ENCODE peak calls at places on chromosomes 11 and 22, in ten cellular contexts. Y is GM23248; W is A549; M is endothelial cell of umbilical vein; H is lung; L is left ventricle myocardium inferior; D is heart left ventricle; U is effector memory CD4-positive, alpha-beta T cell; V is CD4-positive, alpha-beta memory T cell; I is tibial artery. Q is an unnamed sample.

GRCh38 chr11:46512261-46512881 is 81.5 kb downstream of the AMBRA1 start:
- DNase-seq in W (no peak), D (no peak), V (no peak), L (no peak), I (no peak), M (no peak), H (no peak), Y (no peak), U (no peak), Q (no peak)

GRCh38 chr11:131618203-131618602 is 247.8 kb downstream of the NTM start:
- DNase-seq in D (no peak), V (no peak), U (no peak), W (no peak), M (no peak), I (no peak), Y (peak), H (no peak), L (no peak), Q (no peak)

GRCh38 chr11:76839326-76839725 is 21.4 kb upstream of the ACER3 start:
- DNase-seq in U (no peak), M (peak), I (no peak), H (no peak), D (no peak), W (no peak), Y (no peak), V (no peak), L (no peak), Q (no peak)

GRCh38 chr11:114065094-114065493 is 5.6 kb downstream of the ZBTB16 start:
- DNase-seq in M (no peak), L (no peak), W (no peak), D (no peak), H (no peak), Y (no peak), V (no peak), U (no peak), I (no peak), Q (no peak)

GRCh38 chr11:6414874-6415328 is 4.0 kb downstream of the APBB1 start:
- DNase-seq in I (no peak), M (no peak), D (no peak), H (no peak), L (no peak), V (no peak), Y (no peak), W (no peak), U (no peak), Q (no peak)

GRCh38 chr11:84381666-84382065 is 1095.5 kb upstream of the CCDC90B start:
- DNase-seq in H (no peak), I (no peak), U (no peak), Y (no peak), V (no peak), W (no peak), D (no peak), L (no peak), M (no peak), Q (no peak)

GRCh38 chr11:113697798-113698407 is 8.2 kb downstream of the TMPRSS5 start:
- DNase-seq in L (no peak), M (no peak), I (no peak), V (no peak), D (no peak), U (no peak), Y (peak), H (no peak), W (no peak), Q (no peak)

GRCh38 chr11:57728829-57729228 is 12.5 kb upstream of the SELENOH start:
- DNase-seq in H (no peak), L (no peak), I (no peak), Y (no peak), V (no peak), D (no peak), M (no peak), W (no peak), U (no peak), Q (no peak)

GRCh38 chr11:96607890-96608558 is 218.2 kb downstream of the JRKL start:
- DNase-seq in D (no peak), V (no peak), U (no peak), L (no peak), Y (peak), W (no peak), H (no peak), I (no peak), M (no peak), Q (no peak)

GRCh38 chr11:64319421-64319761 is 1.5 kb downstream of the PRDX5 start:
- DNase-seq in V (no peak), L (no peak), M (no peak), W (no peak), U (no peak), D (no peak), Y (peak), I (no peak), H (no peak), Q (no peak)

GRCh38 chr11:27711725-27712124 is 11.5 kb upstream of the BDNF start:
- DNase-seq in W (no peak), D (no peak), H (no peak), I (no peak), V (no peak), Y (no peak), L (no peak), M (no peak), U (no peak), Q (no peak)

GRCh38 chr11:71565263-71565662 is at the start of gene KRTAP5-10:
- DNase-seq in L (no peak), M (no peak), H (no peak), W (no peak), V (no peak), U (no peak), D (no peak), Y (no peak), I (no peak), Q (no peak)

GRCh38 chr11:134497586-134497985 is 85.5 kb upstream of the B3GAT1 start:
- DNase-seq in U (no peak), M (no peak), W (no peak), D (no peak), V (no peak), I (no peak), Y (no peak), H (no peak), L (no peak), Q (no peak)

GRCh38 chr11:95895815-95896214 is 28.1 kb downstream of the MTMR2 start:
- DNase-seq in V (no peak), I (no peak), Y (no peak), M (no peak), H (no peak), D (no peak), U (no peak), W (no peak), L (no peak), Q (no peak)

GRCh38 chr11:28838741-28839140 is 730.6 kb downstream of the METTL15 start:
- DNase-seq in I (no peak), M (peak), D (no peak), U (no peak), W (no peak), L (no peak), Y (peak), H (no peak), V (no peak), Q (no peak)

GRCh38 chr22:50340157-50340879 is 2.8 kb upstream of the PPP6R2 start:
- DNase-seq in M (no peak), H (no peak), Y (peak), D (no peak), V (no peak), I (no peak), W (peak), L (no peak), U (no peak), Q (no peak)

DNA sequence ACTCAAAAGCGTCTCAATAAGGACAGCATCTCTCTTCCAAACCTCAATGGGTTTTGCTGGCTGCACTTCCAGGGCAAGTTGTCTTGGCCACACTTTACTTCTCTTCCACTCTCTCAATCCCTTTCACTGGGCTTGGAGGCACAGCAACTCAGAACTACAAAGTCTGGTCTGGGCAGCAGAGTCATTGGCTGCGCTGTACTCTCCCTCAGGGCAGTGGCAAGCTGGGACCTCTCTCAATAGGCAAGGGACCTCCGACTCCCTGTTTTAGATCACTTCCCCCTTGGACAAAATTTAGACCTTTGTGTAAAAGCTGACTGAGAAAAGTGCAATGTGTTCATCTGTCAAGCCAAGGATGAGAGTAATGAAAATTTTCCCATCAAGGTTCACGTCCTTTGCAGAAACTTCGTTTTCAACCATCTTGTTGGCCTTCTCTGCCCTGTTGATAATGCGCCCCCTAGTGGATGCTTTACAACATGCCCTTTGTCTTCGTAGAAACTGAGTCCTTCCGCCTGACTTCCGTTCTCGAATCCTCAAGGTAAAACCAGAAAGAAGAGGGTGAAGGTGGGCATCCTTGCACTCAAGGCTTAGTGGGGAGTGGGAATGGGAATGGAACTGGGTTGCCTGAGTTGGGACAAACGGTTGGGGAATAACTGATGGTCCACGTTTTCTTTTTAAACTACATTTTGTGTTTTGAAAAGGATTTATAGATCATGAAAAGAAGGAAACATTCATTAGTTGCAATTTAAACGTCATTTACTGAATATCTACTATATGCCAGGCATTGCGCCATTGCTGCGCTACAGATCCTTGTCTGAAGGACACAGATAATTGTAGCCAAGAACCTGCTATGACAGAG is 99.1 kb downstream of the CD44 start:
- DNase-seq in U (peak), I (peak), H (peak), M (peak), L (no peak), Y (no peak), W (peak), V (peak), D (peak), Q (peak)
- H3K27ac ChIP-seq in U (no peak), I (no peak), H (no peak), M (no peak), L (no peak), Y (no peak), W (no peak), V (no peak), D (no peak), Q (no peak)

GRCh38 chr11:88152381-88152780 is 22.9 kb downstream of the RAB38 start:
- DNase-seq in L (no peak), U (no peak), Y (no peak), H (no peak), V (no peak), W (no peak), I (no peak), M (no peak), D (no peak), Q (no peak)
- H3K27ac ChIP-seq in L (no peak), U (no peak), Y (no peak), H (no peak), V (no peak), W (no peak), I (no peak), M (no peak), D (no peak), Q (no peak)

GRCh38 chr22:38491707-38492348 is 14.3 kb downstream of the DDX17 start:
- DNase-seq in H (no peak), V (no peak), D (no peak), U (no peak), L (no peak), M (no peak), W (no peak), I (no peak), Y (no peak), Q (no peak)

GRCh38 chr22:38490475-38490874 is 15.6 kb downstream of the DDX17 start:
- DNase-seq in Y (no peak), I (no peak), H (no peak), W (no peak), U (no peak), D (no peak), V (no peak), L (no peak), M (no peak), Q (no peak)

GRCh38 chr22:38489561-38490133 is 16.5 kb downstream of the DDX17 start:
- DNase-seq in L (no peak), H (no peak), Y (no peak), D (no peak), M (no peak), I (no peak), U (no peak), V (no peak), W (no peak), Q (no peak)

GRCh38 chr22:38489142-38489541 is 17.0 kb downstream of the DDX17 start:
- DNase-seq in M (no peak), Y (no peak), L (no peak), D (no peak), V (no peak), W (no peak), H (no peak), I (no peak), U (no peak), Q (no peak)

DNA sequence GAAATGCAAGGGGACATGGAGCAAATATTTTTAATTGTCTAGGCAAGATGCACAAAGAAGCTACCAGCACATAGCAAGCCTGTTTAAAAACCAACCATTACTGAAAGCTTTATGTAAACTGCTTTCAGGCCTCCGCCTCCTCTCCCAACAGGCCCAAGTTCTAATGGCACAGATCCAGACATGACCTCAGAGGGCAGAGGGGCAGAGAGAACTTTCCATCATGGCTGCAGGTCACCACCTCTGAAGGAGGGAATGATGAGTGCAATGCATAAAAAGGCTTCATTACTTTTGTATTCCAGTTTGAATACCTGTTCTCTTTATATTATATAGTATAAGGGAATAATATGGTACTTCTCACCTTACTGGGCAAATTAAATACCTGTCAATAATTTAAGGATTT is 15.2 kb downstream of the DDX17 start:
- DNase-seq in Y (peak), W (peak), V (no peak), U (no peak), L (peak), I (peak), H (peak), D (peak), M (peak), Q (peak)
- H3K27ac ChIP-seq in Y (peak), W (no peak), V (no peak), U (no peak), L (peak), I (peak), H (peak), D (peak), M (no peak), Q (peak)

GRCh38 chr22:29308148-29308790 is 1.8 kb downstream of the GAS2L1 start:
- DNase-seq in U (no peak), W (no peak), D (no peak), L (no peak), I (peak), H (no peak), M (no peak), Y (no peak), V (no peak), Q (no peak)
- H3K27ac ChIP-seq in U (no peak), W (no peak), D (peak), L (peak), I (peak), H (peak), M (peak), Y (peak), V (no peak), Q (no peak)

DNA sequence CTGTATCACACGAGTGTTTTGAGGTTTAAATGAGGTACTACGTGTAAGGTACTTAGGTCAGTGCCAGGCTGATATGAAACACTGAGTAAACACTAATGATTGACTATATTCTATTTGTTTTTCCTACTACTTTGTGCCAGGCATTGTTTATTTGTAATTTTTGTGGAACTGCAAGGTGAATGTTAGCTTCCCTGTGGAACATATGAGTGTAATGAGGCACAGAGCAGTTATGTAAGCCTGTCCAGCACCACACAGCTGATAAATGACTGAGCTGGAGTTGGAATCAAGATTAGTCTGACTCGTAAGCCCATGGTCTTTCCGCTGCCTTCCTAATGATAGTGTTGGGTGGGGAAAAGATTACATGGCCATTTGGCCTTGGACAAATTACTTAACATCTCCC is 5.9 kb downstream of the SLC37A2 start:
- DNase-seq in D (no peak), V (no peak), U (no peak), L (no peak), Y (peak), M (no peak), I (no peak), W (no peak), H (no peak), Q (no peak)
- H3K27ac ChIP-seq in D (no peak), V (no peak), U (no peak), L (no peak), Y (no peak), M (no peak), I (no peak), W (no peak), H (no peak), Q (no peak)